ENCODE peak calls at places on chromosomes 3 and 15, in five cellular contexts. C is fibroblast of pulmonary artery, K is RPMI8226, Q is stomach, B is astrocyte of the spinal cord. W is an unnamed sample.

GRCh38 chr15:65077981-65078352 is 1.4 kb downstream of the KBTBD13 start:
- DNase-seq in C (peak), K (no peak), Q (peak), B (peak), W (peak)

GRCh38 chr3:129552287-129553050 is 9.5 kb downstream of the H1-8 start:
- DNase-seq in C (no peak), K (peak), Q (no peak), B (no peak), W (no peak)

GRCh38 chr15:41893422-41894250 is at the start of gene SPTBN5:
- DNase-seq in C (no peak), K (no peak), Q (no peak), B (no peak), W (no peak)

GRCh38 chr15:101035611-101036010 is 116.5 kb downstream of the LRRK1 start:
- DNase-seq in C (no peak), K (no peak), Q (no peak), B (no peak), W (no peak)

GRCh38 chr15:23518104-23518503 is 47.4 kb upstream of the MKRN3 start:
- DNase-seq in C (no peak), K (no peak), Q (no peak), B (no peak), W (no peak)

GRCh38 chr15:34808016-34808415 is 12.7 kb upstream of the ACTC1 start:
- DNase-seq in C (peak), K (no peak), Q (no peak), B (peak), W (no peak)

GRCh38 chr3:30236011-30236410 is 370.4 kb upstream of the TGFBR2 start:
- DNase-seq in C (no peak), K (no peak), Q (no peak), B (no peak), W (no peak)

GRCh38 chr3:14883226-14883625 is 64.2 kb upstream of the NR2C2 start:
- DNase-seq in C (no peak), K (no peak), Q (no peak), B (no peak), W (no peak)

GRCh38 chr15:25947336-25948080 is 84.4 kb upstream of the ATP10A start:
- DNase-seq in C (no peak), K (peak), Q (no peak), B (no peak), W (peak)

GRCh38 chr15:56869573-56869972 is 48.9 kb upstream of the TCF12 start:
- DNase-seq in C (peak), K (peak), Q (peak), B (no peak), W (peak)

GRCh38 chr3:83426311-83426710 is 1532.5 kb upstream of the CADM2 start:
- DNase-seq in C (no peak), K (no peak), Q (no peak), B (no peak), W (no peak)

GRCh38 chr3:28598165-28598564 is 249.5 kb upstream of the AZI2 start:
- DNase-seq in C (no peak), K (no peak), Q (no peak), B (no peak), W (no peak)

GRCh38 chr3:68893600-68894239 is 38.6 kb downstream of the TAFA4 start:
- DNase-seq in C (peak), K (peak), Q (no peak), B (peak), W (no peak)

GRCh38 chr3:51354172-51354571 is 30.9 kb upstream of the MANF start:
- DNase-seq in C (no peak), K (no peak), Q (no peak), B (no peak), W (no peak)

GRCh38 chr3:115937054-115937453 is 313.7 kb downstream of the GAP43 start:
- DNase-seq in C (peak), K (no peak), Q (no peak), B (no peak), W (no peak)

GRCh38 chr3:136734382-136735070 is 17.7 kb downstream of the STAG1 start:
- DNase-seq in C (peak), K (no peak), Q (no peak), B (no peak), W (no peak)

W was measured in mucosa of gallbladder.